ENCODE peak calls at places on chromosomes 16 and 17, in ten cellular contexts. L, B, E, M, R, Y, K, H, U and A are unnamed samples.

GRCh38 chr16:50950955-50951354 is 200.1 kb downstream of the SALL1 start:
- DNase-seq in L (no peak), B (no peak), E (no peak), M (no peak), R (no peak), Y (no peak), K (no peak), H (no peak), U (no peak), A (no peak)

GRCh38 chr16:53960954-53961616 is 257.1 kb downstream of the FTO start:
- DNase-seq in L (no peak), B (no peak), E (no peak), M (no peak), R (no peak), Y (no peak), K (no peak), H (no peak), U (no peak), A (no peak)

GRCh38 chr17:62398891-62399290 is 18.5 kb downstream of the EFCAB3 start:
- DNase-seq in L (no peak), B (no peak), E (no peak), M (no peak), R (no peak), Y (no peak), K (no peak), H (no peak), U (no peak), A (no peak)

GRCh38 chr17:61349350-61349749 is 50.3 kb upstream of the TBX2 start:
- DNase-seq in L (no peak), B (peak; percentile 66), E (no peak), M (no peak), R (no peak), Y (no peak), K (no peak), H (no peak), U (no peak), A (no peak)

GRCh38 chr16:7722761-7723160 is 390.1 kb downstream of the RBFOX1 start:
- DNase-seq in L (peak; percentile 50), B (peak; percentile 43), E (no peak), M (no peak), R (no peak), Y (no peak), K (no peak), H (no peak), U (no peak), A (no peak)

GRCh38 chr17:74563358-74563757 is 4.0 kb downstream of the CD300H start:
- DNase-seq in L (no peak), B (no peak), E (no peak), M (no peak), R (no peak), Y (no peak), K (no peak), H (no peak), U (no peak), A (no peak)

GRCh38 chr16:86498155-86498651 is 12.1 kb upstream of the FOXF1 start:
- DNase-seq in L (peak; percentile 61), B (peak; percentile 80), E (no peak), M (no peak), R (no peak), Y (no peak), K (no peak), H (no peak), U (no peak), A (no peak)

GRCh38 chr17:80917716-80918560 is 73.7 kb upstream of the CHMP6 start:
- DNase-seq in L (no peak), B (no peak), E (no peak), M (no peak), R (no peak), Y (no peak), K (no peak), H (no peak), U (no peak), A (no peak)

GRCh38 chr16:56399047-56399446 is 26.3 kb downstream of the AMFR start:
- DNase-seq in L (no peak), B (no peak), E (no peak), M (no peak), R (no peak), Y (no peak), K (no peak), H (no peak), U (no peak), A (no peak)

GRCh38 chr16:56405977-56406376 is 19.4 kb downstream of the AMFR start:
- DNase-seq in L (no peak), B (no peak), E (no peak), M (no peak), R (no peak), Y (no peak), K (no peak), H (no peak), U (no peak), A (no peak)

GRCh38 chr16:56400458-56400857 is 24.9 kb downstream of the AMFR start:
- DNase-seq in L (no peak), B (no peak), E (no peak), M (no peak), R (no peak), Y (no peak), K (no peak), H (no peak), U (no peak), A (no peak)

GRCh38 chr16:56399492-56399891 is 25.9 kb downstream of the AMFR start:
- DNase-seq in L (no peak), B (no peak), E (no peak), M (no peak), R (no peak), Y (no peak), K (no peak), H (no peak), U (no peak), A (no peak)

GRCh38 chr16:56401482-56401881 is 23.9 kb downstream of the AMFR start:
- DNase-seq in L (peak; percentile 45), B (peak; percentile 75), E (no peak), M (no peak), R (no peak), Y (no peak), K (peak; percentile 48), H (no peak), U (no peak), A (no peak)
- H3K4me3 ChIP-seq in L (no peak overlapping the region), B (no peak overlapping the region), E (no peak overlapping the region), M (no peak overlapping the region), R (no peak overlapping the region), Y (no peak overlapping the region), K (no peak overlapping the region), H (no peak overlapping the region), U (no peak overlapping the region), A (no peak overlapping the region)

GRCh38 chr17:3959921-3960601 is 4.2 kb downstream of the ATP2A3 start:
- DNase-seq in L (no peak), B (no peak), E (no peak), M (no peak), R (no peak), Y (no peak), K (no peak), H (no peak), U (no peak), A (no peak)
- H3K4me3 ChIP-seq in L (no peak overlapping the region), B (no peak overlapping the region), E (no peak overlapping the region), M (no peak overlapping the region), R (peak overlapping the region; percentile 15), Y (no peak overlapping the region), K (no peak overlapping the region), H (no peak overlapping the region), U (no peak overlapping the region), A (no peak overlapping the region)

GRCh38 chr16:74773431-74774222 is 993 bp downstream of the FA2H start:
- DNase-seq in L (no peak), B (no peak), E (no peak), M (no peak), R (no peak), Y (no peak), K (no peak), H (peak; percentile 42), U (no peak), A (no peak)

GRCh38 chr16:74771656-74772315 is 2.8 kb downstream of the FA2H start:
- DNase-seq in L (no peak), B (no peak), E (no peak), M (no peak), R (peak; percentile 62), Y (no peak), K (no peak), H (no peak), U (no peak), A (no peak)

GRCh38 chr16:74775255-74775654 is 635 bp upstream of the FA2H start:
- DNase-seq in L (no peak), B (no peak), E (no peak), M (no peak), R (no peak), Y (no peak), K (no peak), H (no peak), U (no peak), A (no peak)

GRCh38 chr16:74776926-74777325 is 2.3 kb upstream of the FA2H start:
- DNase-seq in L (no peak), B (no peak), E (no peak), M (no peak), R (no peak), Y (no peak), K (no peak), H (no peak), U (no peak), A (no peak)

DNA sequence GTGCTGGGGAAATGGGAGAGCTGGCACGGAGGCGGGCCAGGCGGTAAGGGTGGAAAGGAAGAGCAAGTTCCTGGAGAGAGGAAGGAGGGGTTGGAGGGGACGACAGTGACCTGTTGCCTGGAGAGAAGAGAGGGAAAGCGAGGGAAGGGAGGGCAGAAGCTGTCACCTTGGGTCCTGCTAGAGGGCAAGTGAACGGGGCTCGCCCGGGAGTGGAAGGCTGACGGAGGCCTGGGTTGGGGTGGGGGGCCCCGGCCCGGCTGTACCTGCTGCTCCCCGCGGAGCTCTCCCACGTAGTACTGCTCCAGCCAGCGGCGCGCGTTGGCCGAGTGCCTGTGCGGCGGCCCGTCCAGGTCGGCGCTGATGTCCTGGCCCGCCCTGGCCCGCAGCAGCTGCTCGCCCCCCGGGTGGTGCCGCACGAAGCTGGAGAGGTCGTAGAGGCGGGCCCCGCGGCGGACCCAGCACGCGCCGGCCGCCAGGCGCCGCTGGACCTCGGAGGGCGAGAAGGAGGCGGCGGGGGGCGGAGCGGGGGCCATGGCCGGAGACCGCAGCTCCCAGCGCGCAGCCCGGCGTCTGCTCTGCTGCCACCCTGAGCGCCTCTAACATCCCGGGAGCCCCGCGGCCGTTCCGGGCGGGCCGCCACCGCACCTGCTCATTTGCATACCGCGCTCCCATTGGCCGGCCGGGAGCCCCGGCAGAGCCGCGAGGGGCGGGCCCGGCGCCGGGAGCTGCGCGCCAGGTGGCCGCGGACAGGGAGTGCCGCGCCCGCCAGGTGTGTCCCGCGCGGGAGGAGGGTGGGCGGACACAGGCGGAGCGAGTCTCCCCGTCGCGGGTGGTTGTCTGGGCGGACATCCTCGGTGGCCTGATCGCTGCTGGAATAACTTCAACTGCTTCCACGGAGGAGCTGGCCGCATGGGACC is at the start of gene FA2H:
- DNase-seq in L (peak; percentile 75), B (peak; percentile 96), E (peak; percentile 91), M (no peak), R (peak; percentile 94), Y (peak; percentile 43), K (peak; percentile 96), H (peak; percentile 91), U (no peak), A (peak; percentile 67)
- H3K4me3 ChIP-seq in L (no peak within 1 kb of the TSS), B (peak within 1 kb of the TSS; percentile 82), E (peak within 1 kb of the TSS; percentile 69), M (peak within 1 kb of the TSS; percentile 65), R (peak within 1 kb of the TSS; percentile 59), Y (peak within 1 kb of the TSS; percentile 39), K (peak within 1 kb of the TSS; percentile 87), H (peak within 1 kb of the TSS; percentile 71), U (peak within 1 kb of the TSS; percentile 45), A (no peak within 1 kb of the TSS)

DNA sequence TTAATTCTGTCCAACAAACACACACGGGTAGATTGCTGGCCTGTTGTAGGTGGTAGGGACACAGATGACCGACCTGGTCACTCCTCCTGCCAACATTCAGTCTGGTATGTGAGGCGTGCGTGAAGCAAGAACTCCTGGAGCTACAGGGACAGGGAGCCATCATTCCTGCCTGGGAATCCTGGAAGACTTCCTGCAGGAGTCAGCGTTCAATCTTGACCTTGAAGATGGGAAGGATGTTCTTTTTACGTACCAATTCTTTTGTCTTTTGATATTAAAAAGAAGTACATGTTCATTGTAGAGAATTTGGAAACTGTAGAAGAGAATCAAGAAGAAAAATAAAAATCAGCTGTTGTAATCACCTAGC is 3.5 kb upstream of the ADGRG3 start:
- DNase-seq in L (no peak), B (no peak), E (no peak), M (no peak), R (no peak), Y (no peak), K (no peak), H (no peak), U (no peak), A (no peak)
- H3K4me3 ChIP-seq in L (no peak overlapping the region), B (no peak overlapping the region), E (no peak overlapping the region), M (no peak overlapping the region), R (no peak overlapping the region), Y (no peak overlapping the region), K (no peak overlapping the region), H (no peak overlapping the region), U (no peak overlapping the region), A (no peak overlapping the region)